ENCODE peak calls at places on chromosomes 6 and 20, in four cellular contexts. D is HepG2, P is K562, C is GM12878. V is an unnamed sample.

GRCh38 chr6:145178391-145178790 is 556.9 kb downstream of the EPM2A start:
- DNase-seq in C (no peak), D (no peak), P (no peak), V (no peak)

GRCh38 chr6:71486466-71486865 is 197.9 kb downstream of the OGFRL1 start:
- DNase-seq in C (no peak), D (no peak), P (no peak), V (no peak)

GRCh38 chr20:61678437-61678836 is 387.2 kb downstream of the TAF4 start:
- DNase-seq in C (no peak), D (no peak), P (no peak), V (no peak)

GRCh38 chr6:33689148-33689494 is 22.4 kb downstream of the UQCC2 start:
- DNase-seq in P (no peak), C (no peak), D (no peak), V (no peak)

GRCh38 chr6:108556864-108557493 is 3.7 kb upstream of the FOXO3 start:
- DNase-seq in D (no peak), C (no peak), P (no peak), V (no peak)

GRCh38 chr6:140274548-140274947 is 900.1 kb upstream of the CITED2 start:
- DNase-seq in P (no peak), D (no peak), C (no peak), V (no peak)

GRCh38 chr6:5088780-5089179 is 3.6 kb downstream of the PPP1R3G start:
- DNase-seq in D (peak), C (no peak), P (no peak), V (no peak)

GRCh38 chr6:138349891-138350290 is 27.8 kb upstream of the SMIM28 start:
- DNase-seq in C (no peak), D (no peak), P (no peak), V (no peak)

GRCh38 chr6:163759542-163759941 is 345.0 kb downstream of the QKI start:
- DNase-seq in P (no peak), D (no peak), C (no peak), V (no peak)

GRCh38 chr6:165745492-165745891 is 82.5 kb upstream of the PDE10A start:
- DNase-seq in P (no peak), C (no peak), D (no peak), V (no peak)

GRCh38 chr6:83057705-83058321 is 7.8 kb downstream of the UBE3D start:
- DNase-seq in C (no peak), P (peak), D (peak), V (peak)

GRCh38 chr6:83051386-83052172 is 14.1 kb downstream of the UBE3D start:
- DNase-seq in D (no peak), P (no peak), C (no peak), V (no peak)

GRCh38 chr6:83053678-83054077 is 12.0 kb downstream of the UBE3D start:
- DNase-seq in P (peak), C (no peak), D (no peak), V (no peak)

GRCh38 chr6:83055366-83055964 is 10.2 kb downstream of the UBE3D start:
- DNase-seq in D (peak), C (no peak), P (peak), V (peak)
- TF ChIP-seq TARDBP in D (no peak), C (no peak), P (no peak), V (no peak)

DNA sequence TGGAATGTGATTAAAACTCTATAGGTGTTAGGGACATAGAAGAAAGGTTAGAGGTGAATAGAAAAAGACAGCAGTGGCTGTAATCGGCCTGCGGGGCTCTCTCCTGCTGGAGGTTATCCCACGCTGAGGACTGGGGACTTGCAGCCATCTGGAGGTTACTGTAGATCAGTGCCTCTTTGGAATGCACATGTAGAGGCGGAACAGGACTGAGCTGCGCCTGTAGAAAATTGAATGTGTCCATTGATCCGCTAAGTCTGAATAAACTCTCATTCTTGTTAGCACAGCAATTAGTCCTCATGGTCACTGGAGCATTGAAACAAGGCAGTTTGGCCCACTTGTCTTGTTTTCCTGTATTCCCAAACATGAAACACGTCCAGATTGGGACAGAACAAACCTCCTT is 46.3 kb upstream of the F13A1 start:
- DNase-seq in C (no peak), D (no peak), P (no peak), V (no peak)
- TF ChIP-seq TARDBP in C (no peak), D (no peak), P (no peak), V (no peak)

GRCh38 chr6:9248125-9248524 is 812.8 kb upstream of the SLC35B3 start:
- DNase-seq in C (no peak), P (no peak), D (no peak), V (no peak)
- TF ChIP-seq TARDBP in C (no peak), P (no peak), D (no peak), V (no peak)

GRCh38 chr6:22008248-22008836 is 288.5 kb downstream of the PRL start:
- DNase-seq in P (no peak), C (no peak), D (no peak), V (no peak)

GRCh38 chr6:22010102-22010501 is 286.7 kb downstream of the PRL start:
- DNase-seq in C (no peak), P (no peak), D (no peak), V (no peak)

GRCh38 chr6:22007469-22007868 is 289.4 kb downstream of the PRL start:
- DNase-seq in C (no peak), P (no peak), D (no peak), V (no peak)

GRCh38 chr6:22003219-22003779 is 293.5 kb downstream of the PRL start:
- DNase-seq in D (no peak), C (no peak), P (no peak), V (no peak)

GRCh38 chr6:22006795-22007194 is 290.0 kb downstream of the PRL start:
- DNase-seq in C (no peak), P (no peak), D (no peak), V (no peak)
- TF ChIP-seq TARDBP in C (no peak), P (no peak), D (no peak), V (no peak)

DNA sequence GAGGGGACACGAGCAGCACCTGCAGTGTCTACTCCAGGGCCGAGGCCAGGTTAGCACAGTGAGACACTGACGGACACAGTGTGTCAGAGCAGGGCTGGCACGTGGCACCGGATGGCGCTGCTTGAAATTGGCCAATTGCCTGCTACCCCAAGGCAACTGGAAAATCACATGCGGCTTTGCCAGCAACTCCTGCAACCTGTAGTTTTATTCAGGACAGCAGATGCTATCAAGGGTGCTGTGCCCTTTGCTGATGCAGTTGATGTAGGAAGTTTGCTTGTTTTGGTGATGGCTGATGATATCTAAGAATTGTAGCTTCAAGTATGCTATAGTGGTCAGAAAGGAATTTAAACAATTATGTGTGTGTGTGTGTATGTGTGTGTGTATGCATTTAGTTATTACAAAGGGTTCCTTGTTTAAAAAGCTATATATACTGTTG is 25.9 kb downstream of the RIN2 start:
- DNase-seq in D (peak), C (no peak), P (no peak), V (no peak)
- TF ChIP-seq TARDBP in D (no peak), C (no peak), P (no peak), V (no peak)